ENCODE peak calls at places on chromosomes 6 and 20, in four cellular contexts. O is fibroblast of lung; M is activated CD4-positive, CD25-positive, alpha-beta regulatory T cell treated with anti-CD3 and anti-CD28 coated beads, Interleukin-2, amount 50 U/mL, for 72 hours; B is ureter. V is an unnamed sample.

GRCh38 chr6:121430514-121431460 is 4.7 kb upstream of the GJA1 start:
- DNase-seq in O (peak), B (no peak), M (no peak), V (no peak)

GRCh38 chr20:17059465-17059864 is 167.4 kb upstream of the PCSK2 start:
- DNase-seq in O (no peak), B (no peak), M (no peak), V (no peak)

GRCh38 chr20:4326194-4327065 is 311.1 kb upstream of the RNF24 start:
- DNase-seq in M (no peak), B (no peak), O (peak), V (no peak)

GRCh38 chr6:6758915-6759654 is 170.6 kb downstream of the LY86 start:
- DNase-seq in O (peak), B (peak), M (no peak), V (no peak)

GRCh38 chr6:20763311-20763710 is 229.1 kb downstream of the CDKAL1 start:
- DNase-seq in O (no peak), M (no peak), B (no peak), V (no peak)

GRCh38 chr20:58603656-58604184 is 47.4 kb upstream of the STX16 start:
- DNase-seq in O (no peak), M (no peak), B (no peak), V (no peak)

GRCh38 chr20:1964659-1965405 is 29.0 kb downstream of the PDYN start:
- DNase-seq in M (no peak), B (no peak), O (no peak), V (no peak)

GRCh38 chr20:45963059-45964011 is 8.7 kb downstream of the ZNF335 start:
- DNase-seq in M (no peak), B (no peak), O (peak), V (no peak)

GRCh38 chr20:2900845-2901592 is 27.7 kb downstream of the PTPRA start:
- DNase-seq in B (no peak), M (no peak), O (no peak), V (no peak)

GRCh38 chr6:168535711-168536110 is 94.7 kb downstream of the SMOC2 start:
- DNase-seq in O (no peak), M (no peak), B (no peak), V (peak)

GRCh38 chr6:112207131-112207530 is 47.2 kb downstream of the LAMA4 start:
- DNase-seq in B (no peak), M (no peak), O (no peak), V (no peak)

GRCh38 chr20:11080010-11080409 is 406.2 kb upstream of the JAG1 start:
- DNase-seq in M (no peak), O (no peak), B (no peak), V (no peak)

GRCh38 chr20:48492188-48493070 is 335.4 kb downstream of the PREX1 start:
- DNase-seq in O (no peak), M (no peak), B (no peak), V (no peak)

GRCh38 chr6:166488701-166489100 is 97.8 kb downstream of the RAMACL start:
- DNase-seq in O (no peak), B (no peak), M (peak), V (no peak)

GRCh38 chr20:36202891-36203338 is 33.4 kb upstream of the AAR2 start:
- DNase-seq in B (peak), O (peak), M (peak), V (peak)

GRCh38 chr20:10513931-10514575 is 78.9 kb downstream of the SLX4IP start:
- DNase-seq in M (no peak), B (no peak), O (peak), V (no peak)